ENCODE peak calls at places on chromosomes 2 and 18, in five cellular contexts. One of them, this sample, is unnamed.

GRCh38 chr2:232321156-232321816 is 57.3 kb upstream of the ALPP start:
- ATAC-seq in activated naive CD8-positive, alpha-beta T cell treated with anti-CD3 and anti-CD28 coated beads, Interleukin-2, amount 10 ng/mL, durations not matched to agents 7 days and 5 days: peak; percentile 92
- ATAC-seq in T-cell: peak; percentile 69
- ATAC-seq in PC-3: no peak
- ATAC-seq in CD4-positive, CD25-positive, alpha-beta regulatory T cell: peak; percentile 74
- ATAC-seq in this sample: no peak

GRCh38 chr2:199452200-199452990 is 5.3 kb downstream of the SATB2 start:
- ATAC-seq in activated naive CD8-positive, alpha-beta T cell treated with anti-CD3 and anti-CD28 coated beads, Interleukin-2, amount 10 ng/mL, durations not matched to agents 7 days and 5 days: no peak
- ATAC-seq in CD4-positive, CD25-positive, alpha-beta regulatory T cell: no peak
- ATAC-seq in T-cell: no peak
- ATAC-seq in PC-3: no peak
- ATAC-seq in this sample: no peak

GRCh38 chr2:176967911-176968451 is 244.6 kb upstream of the HNRNPA3 start:
- ATAC-seq in T-cell: no peak
- ATAC-seq in PC-3: no peak
- ATAC-seq in CD4-positive, CD25-positive, alpha-beta regulatory T cell: no peak
- ATAC-seq in activated naive CD8-positive, alpha-beta T cell treated with anti-CD3 and anti-CD28 coated beads, Interleukin-2, amount 10 ng/mL, durations not matched to agents 7 days and 5 days: no peak
- ATAC-seq in this sample: no peak

GRCh38 chr2:228056706-228057105 is 124.8 kb downstream of the SPHKAP start:
- ATAC-seq in PC-3: no peak
- ATAC-seq in activated naive CD8-positive, alpha-beta T cell treated with anti-CD3 and anti-CD28 coated beads, Interleukin-2, amount 10 ng/mL, durations not matched to agents 7 days and 5 days: no peak
- ATAC-seq in CD4-positive, CD25-positive, alpha-beta regulatory T cell: no peak
- ATAC-seq in T-cell: no peak
- ATAC-seq in this sample: no peak

GRCh38 chr18:519019-519879 is 18.7 kb upstream of the COLEC12 start:
- ATAC-seq in activated naive CD8-positive, alpha-beta T cell treated with anti-CD3 and anti-CD28 coated beads, Interleukin-2, amount 10 ng/mL, durations not matched to agents 7 days and 5 days: no peak
- ATAC-seq in CD4-positive, CD25-positive, alpha-beta regulatory T cell: no peak
- ATAC-seq in T-cell: no peak
- ATAC-seq in PC-3: no peak
- ATAC-seq in this sample: no peak

GRCh38 chr2:9675369-9676351 is 44.9 kb upstream of the YWHAQ start:
- ATAC-seq in activated naive CD8-positive, alpha-beta T cell treated with anti-CD3 and anti-CD28 coated beads, Interleukin-2, amount 10 ng/mL, durations not matched to agents 7 days and 5 days: no peak
- ATAC-seq in PC-3: peak; percentile 84
- ATAC-seq in T-cell: no peak
- ATAC-seq in CD4-positive, CD25-positive, alpha-beta regulatory T cell: no peak
- ATAC-seq in this sample: peak; percentile 86

GRCh38 chr18:59961086-59961485 is 61.3 kb downstream of the PMAIP1 start:
- ATAC-seq in T-cell: no peak
- ATAC-seq in PC-3: no peak
- ATAC-seq in CD4-positive, CD25-positive, alpha-beta regulatory T cell: no peak
- ATAC-seq in activated naive CD8-positive, alpha-beta T cell treated with anti-CD3 and anti-CD28 coated beads, Interleukin-2, amount 10 ng/mL, durations not matched to agents 7 days and 5 days: no peak
- ATAC-seq in this sample: peak; percentile 62

GRCh38 chr2:11342561-11343343 is 1.7 kb downstream of the ROCK2 start:
- ATAC-seq in activated naive CD8-positive, alpha-beta T cell treated with anti-CD3 and anti-CD28 coated beads, Interleukin-2, amount 10 ng/mL, durations not matched to agents 7 days and 5 days: no peak
- ATAC-seq in CD4-positive, CD25-positive, alpha-beta regulatory T cell: no peak
- ATAC-seq in T-cell: no peak
- ATAC-seq in PC-3: peak; percentile 53
- ATAC-seq in this sample: peak; percentile 48

GRCh38 chr2:42290005-42290404 is 71.0 kb downstream of the COX7A2L start:
- ATAC-seq in PC-3: no peak
- ATAC-seq in CD4-positive, CD25-positive, alpha-beta regulatory T cell: no peak
- ATAC-seq in activated naive CD8-positive, alpha-beta T cell treated with anti-CD3 and anti-CD28 coated beads, Interleukin-2, amount 10 ng/mL, durations not matched to agents 7 days and 5 days: no peak
- ATAC-seq in T-cell: no peak
- ATAC-seq in this sample: no peak

GRCh38 chr2:1974391-1974790 is 230.1 kb upstream of the PXDN start:
- ATAC-seq in T-cell: no peak
- ATAC-seq in CD4-positive, CD25-positive, alpha-beta regulatory T cell: no peak
- ATAC-seq in activated naive CD8-positive, alpha-beta T cell treated with anti-CD3 and anti-CD28 coated beads, Interleukin-2, amount 10 ng/mL, durations not matched to agents 7 days and 5 days: no peak
- ATAC-seq in PC-3: no peak
- ATAC-seq in this sample: no peak

GRCh38 chr2:178860551-178860950 is 53.3 kb upstream of the TTN start:
- ATAC-seq in CD4-positive, CD25-positive, alpha-beta regulatory T cell: no peak
- ATAC-seq in T-cell: no peak
- ATAC-seq in PC-3: no peak
- ATAC-seq in activated naive CD8-positive, alpha-beta T cell treated with anti-CD3 and anti-CD28 coated beads, Interleukin-2, amount 10 ng/mL, durations not matched to agents 7 days and 5 days: no peak
- ATAC-seq in this sample: no peak

GRCh38 chr2:239152916-239153305 is 247.9 kb downstream of the HDAC4 start:
- ATAC-seq in activated naive CD8-positive, alpha-beta T cell treated with anti-CD3 and anti-CD28 coated beads, Interleukin-2, amount 10 ng/mL, durations not matched to agents 7 days and 5 days: no peak
- ATAC-seq in PC-3: no peak
- ATAC-seq in T-cell: no peak
- ATAC-seq in CD4-positive, CD25-positive, alpha-beta regulatory T cell: no peak
- ATAC-seq in this sample: no peak

GRCh38 chr2:100655936-100656534 is 93.2 kb downstream of the PDCL3 start:
- ATAC-seq in T-cell: no peak
- ATAC-seq in activated naive CD8-positive, alpha-beta T cell treated with anti-CD3 and anti-CD28 coated beads, Interleukin-2, amount 10 ng/mL, durations not matched to agents 7 days and 5 days: no peak
- ATAC-seq in CD4-positive, CD25-positive, alpha-beta regulatory T cell: no peak
- ATAC-seq in PC-3: no peak
- ATAC-seq in this sample: no peak

GRCh38 chr18:70536370-70537062 is 247.7 kb downstream of the SOCS6 start:
- ATAC-seq in PC-3: no peak
- ATAC-seq in CD4-positive, CD25-positive, alpha-beta regulatory T cell: no peak
- ATAC-seq in activated naive CD8-positive, alpha-beta T cell treated with anti-CD3 and anti-CD28 coated beads, Interleukin-2, amount 10 ng/mL, durations not matched to agents 7 days and 5 days: no peak
- ATAC-seq in T-cell: no peak
- ATAC-seq in this sample: no peak

GRCh38 chr2:44805391-44805790 is 136.1 kb upstream of the SIX3 start:
- ATAC-seq in CD4-positive, CD25-positive, alpha-beta regulatory T cell: no peak
- ATAC-seq in T-cell: no peak
- ATAC-seq in activated naive CD8-positive, alpha-beta T cell treated with anti-CD3 and anti-CD28 coated beads, Interleukin-2, amount 10 ng/mL, durations not matched to agents 7 days and 5 days: no peak
- ATAC-seq in PC-3: no peak
- ATAC-seq in this sample: no peak

GRCh38 chr2:28544915-28545589 is 49.2 kb downstream of the PLB1 start:
- ATAC-seq in T-cell: peak; percentile 48
- ATAC-seq in activated naive CD8-positive, alpha-beta T cell treated with anti-CD3 and anti-CD28 coated beads, Interleukin-2, amount 10 ng/mL, durations not matched to agents 7 days and 5 days: peak; percentile 77
- ATAC-seq in CD4-positive, CD25-positive, alpha-beta regulatory T cell: peak; percentile 57
- ATAC-seq in PC-3: peak; percentile 64
- ATAC-seq in this sample: peak; percentile 83

GRCh38 chr18:58942486-58942885 is 77.8 kb downstream of the ZNF532 start:
- ATAC-seq in T-cell: no peak
- ATAC-seq in PC-3: peak; percentile 95
- ATAC-seq in activated naive CD8-positive, alpha-beta T cell treated with anti-CD3 and anti-CD28 coated beads, Interleukin-2, amount 10 ng/mL, durations not matched to agents 7 days and 5 days: no peak
- ATAC-seq in CD4-positive, CD25-positive, alpha-beta regulatory T cell: no peak
- ATAC-seq in this sample: no peak

GRCh38 chr2:23934296-23934695 is 6.0 kb upstream of the UBXN2A start:
- ATAC-seq in activated naive CD8-positive, alpha-beta T cell treated with anti-CD3 and anti-CD28 coated beads, Interleukin-2, amount 10 ng/mL, durations not matched to agents 7 days and 5 days: no peak
- ATAC-seq in PC-3: peak; percentile 38
- ATAC-seq in T-cell: no peak
- ATAC-seq in CD4-positive, CD25-positive, alpha-beta regulatory T cell: no peak
- ATAC-seq in this sample: no peak

GRCh38 chr2:222424729-222425671 is 657 bp downstream of the SGPP2 start:
- ATAC-seq in CD4-positive, CD25-positive, alpha-beta regulatory T cell: peak; percentile 33
- ATAC-seq in T-cell: peak; percentile 38
- ATAC-seq in PC-3: no peak
- ATAC-seq in activated naive CD8-positive, alpha-beta T cell treated with anti-CD3 and anti-CD28 coated beads, Interleukin-2, amount 10 ng/mL, durations not matched to agents 7 days and 5 days: peak; percentile 19
- ATAC-seq in this sample: peak; percentile 24

GRCh38 chr18:27585602-27586173 is 400.6 kb upstream of the CHST9 start:
- ATAC-seq in T-cell: no peak
- ATAC-seq in CD4-positive, CD25-positive, alpha-beta regulatory T cell: no peak
- ATAC-seq in PC-3: no peak
- ATAC-seq in activated naive CD8-positive, alpha-beta T cell treated with anti-CD3 and anti-CD28 coated beads, Interleukin-2, amount 10 ng/mL, durations not matched to agents 7 days and 5 days: no peak
- ATAC-seq in this sample: no peak

GRCh38 chr2:223855426-223855825 is 18.0 kb upstream of the AP1S3 start:
- ATAC-seq in activated naive CD8-positive, alpha-beta T cell treated with anti-CD3 and anti-CD28 coated beads, Interleukin-2, amount 10 ng/mL, durations not matched to agents 7 days and 5 days: no peak
- ATAC-seq in T-cell: no peak
- ATAC-seq in PC-3: peak; percentile 62
- ATAC-seq in CD4-positive, CD25-positive, alpha-beta regulatory T cell: no peak
- ATAC-seq in this sample: no peak